ENCODE peak calls at places on chromosomes 6 and 20, in ten cellular contexts. K is tibial nerve; U is WTC11; T is astrocyte of the cerebellum; H is ovary; L is neural crest cell; N is glutamatergic neuron; E is cardiac muscle cell; F is BJ; R is CD8-positive, alpha-beta T cell. G is an unnamed sample.

GRCh38 chr20:34541264-34541901 is 17.1 kb upstream of the MAP1LC3A start:
- DNase-seq in L (no peak), U (no peak), T (no peak), R (no peak), N (no peak), H (no peak), K (no peak), F (no peak), E (no peak), G (no peak)

GRCh38 chr6:108114861-108115597 is 40.5 kb upstream of the OSTM1 start:
- DNase-seq in N (peak), L (peak), H (peak), R (no peak), K (peak), F (no peak), E (peak), U (peak), T (peak), G (no peak)

GRCh38 chr6:130018830-130019795 is 732 bp downstream of the L3MBTL3 start:
- DNase-seq in E (peak), L (peak), K (peak), N (peak), T (no peak), H (peak), R (peak), U (peak), F (no peak), G (no peak)

GRCh38 chr20:46939031-46939430 is 44.4 kb downstream of the EYA2 start:
- DNase-seq in N (no peak), K (no peak), L (no peak), U (peak), H (no peak), E (no peak), R (no peak), T (no peak), F (no peak), G (no peak)

GRCh38 chr6:69096681-69097080 is 461.6 kb downstream of the ADGRB3 start:
- DNase-seq in F (no peak), U (no peak), E (peak), R (no peak), T (no peak), K (no peak), L (no peak), N (no peak), H (no peak), G (no peak)

GRCh38 chr6:75524322-75524972 is 30.8 kb upstream of the FILIP1 start:
- DNase-seq in K (no peak), U (no peak), F (peak), T (peak), E (no peak), L (no peak), R (no peak), N (no peak), H (no peak), G (peak)

GRCh38 chr6:26136321-26136720 is 49.1 kb downstream of the HFE start:
- DNase-seq in E (no peak), T (no peak), U (no peak), H (no peak), F (no peak), K (no peak), R (no peak), N (no peak), L (no peak), G (no peak)

GRCh38 chr20:54431545-54431944 is 43.8 kb upstream of the DOK5 start:
- DNase-seq in F (no peak), K (no peak), N (no peak), L (no peak), E (no peak), H (no peak), T (peak), U (no peak), R (no peak), G (peak)

GRCh38 chr6:121549741-121550140 is 114.3 kb downstream of the GJA1 start:
- DNase-seq in N (no peak), F (peak), T (peak), K (no peak), R (no peak), U (no peak), L (no peak), H (no peak), E (no peak), G (peak)

GRCh38 chr20:62791301-62792181 is 4.7 kb upstream of the MRGBP start:
- DNase-seq in R (peak), E (peak), H (peak), N (peak), K (peak), U (peak), F (peak), T (peak), L (peak), G (peak)

GRCh38 chr6:39925191-39925930 is 8.9 kb downstream of the MOCS1 start:
- DNase-seq in N (no peak), T (no peak), F (no peak), U (no peak), R (no peak), E (no peak), L (no peak), H (no peak), K (no peak), G (no peak)

GRCh38 chr20:17835240-17835940 is 133.2 kb downstream of the SNX5 start:
- DNase-seq in R (no peak), L (no peak), U (no peak), N (no peak), K (peak), E (no peak), H (peak), T (peak), F (no peak), G (peak)

GRCh38 chr6:123182998-123183397 is 187.0 kb downstream of the CLVS2 start:
- DNase-seq in F (no peak), N (no peak), K (no peak), R (no peak), L (no peak), H (peak), T (no peak), E (no peak), U (no peak), G (no peak)

GRCh38 chr6:7591770-7592169 is 1.8 kb downstream of the SNRNP48 start:
- DNase-seq in H (no peak), N (no peak), T (no peak), U (no peak), E (no peak), L (no peak), F (no peak), K (no peak), R (no peak), G (no peak)

GRCh38 chr20:63580796-63581461 is 6.9 kb upstream of the HELZ2 start:
- DNase-seq in U (peak), N (peak), L (no peak), F (no peak), H (no peak), E (peak), T (no peak), K (peak), R (peak), G (peak)

GRCh38 chr20:28562510-28562898 is 2695.0 kb upstream of the DEFB115 start:
- DNase-seq in L (no peak), K (no peak), F (peak), U (no peak), N (no peak), T (no peak), R (no peak), H (no peak), E (no peak), G (no peak)

GRCh38 chr20:1468117-1468624 is 1.5 kb upstream of the NSFL1C start:
- DNase-seq in H (no peak), R (no peak), T (no peak), N (no peak), E (no peak), U (no peak), F (no peak), L (no peak), K (no peak), G (no peak)
- TF ChIP-seq CTCF in H (no peak), R (no peak), T (no peak), N (no peak), E (no peak), U (no peak), F (no peak), L (no peak), K (no peak), G (no peak)

DNA sequence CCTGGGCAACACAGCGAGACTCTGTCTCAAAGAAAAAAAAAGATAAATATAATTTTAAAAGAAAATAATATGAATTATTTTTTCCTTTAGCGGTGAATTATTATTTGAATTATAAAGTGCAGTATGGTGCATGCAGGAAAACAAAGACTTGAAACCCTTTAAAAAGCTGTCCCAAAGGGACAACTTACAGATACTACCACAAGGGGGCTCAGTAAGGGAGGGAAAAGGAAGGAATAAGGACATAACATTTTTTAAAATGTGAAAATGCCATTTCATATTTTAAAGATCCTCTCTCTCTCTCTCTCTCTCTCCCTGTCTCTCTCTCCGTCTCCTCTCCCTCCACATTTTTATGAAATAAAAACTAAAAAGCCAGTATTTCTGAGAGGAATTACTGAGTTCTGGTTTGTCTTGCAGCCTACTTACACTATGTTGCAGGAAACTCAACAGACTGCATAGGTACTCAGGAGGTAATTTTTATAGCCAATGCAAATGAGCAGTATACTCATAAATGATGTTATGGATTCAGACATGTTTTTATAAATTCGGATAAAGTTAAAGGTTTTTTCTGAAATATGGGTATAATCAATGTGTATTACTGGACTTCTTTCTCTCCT is 455.0 kb upstream of the GJE1 start:
- DNase-seq in L (no peak), H (no peak), N (no peak), K (no peak), R (no peak), F (no peak), E (peak), U (no peak), T (no peak), G (no peak)
- TF ChIP-seq CTCF in L (peak), H (no peak), N (peak), K (peak), R (peak), F (peak), E (peak), U (peak), T (peak), G (peak)

GRCh38 chr20:33076662-33077398 is 2.6 kb upstream of the BPIFB4 start:
- DNase-seq in K (no peak), U (no peak), R (no peak), H (no peak), E (no peak), T (no peak), L (no peak), F (no peak), N (no peak), G (no peak)
- TF ChIP-seq CTCF in K (peak), U (peak), R (no peak), H (no peak), E (peak), T (peak), L (peak), F (no peak), N (no peak), G (no peak)

DNA sequence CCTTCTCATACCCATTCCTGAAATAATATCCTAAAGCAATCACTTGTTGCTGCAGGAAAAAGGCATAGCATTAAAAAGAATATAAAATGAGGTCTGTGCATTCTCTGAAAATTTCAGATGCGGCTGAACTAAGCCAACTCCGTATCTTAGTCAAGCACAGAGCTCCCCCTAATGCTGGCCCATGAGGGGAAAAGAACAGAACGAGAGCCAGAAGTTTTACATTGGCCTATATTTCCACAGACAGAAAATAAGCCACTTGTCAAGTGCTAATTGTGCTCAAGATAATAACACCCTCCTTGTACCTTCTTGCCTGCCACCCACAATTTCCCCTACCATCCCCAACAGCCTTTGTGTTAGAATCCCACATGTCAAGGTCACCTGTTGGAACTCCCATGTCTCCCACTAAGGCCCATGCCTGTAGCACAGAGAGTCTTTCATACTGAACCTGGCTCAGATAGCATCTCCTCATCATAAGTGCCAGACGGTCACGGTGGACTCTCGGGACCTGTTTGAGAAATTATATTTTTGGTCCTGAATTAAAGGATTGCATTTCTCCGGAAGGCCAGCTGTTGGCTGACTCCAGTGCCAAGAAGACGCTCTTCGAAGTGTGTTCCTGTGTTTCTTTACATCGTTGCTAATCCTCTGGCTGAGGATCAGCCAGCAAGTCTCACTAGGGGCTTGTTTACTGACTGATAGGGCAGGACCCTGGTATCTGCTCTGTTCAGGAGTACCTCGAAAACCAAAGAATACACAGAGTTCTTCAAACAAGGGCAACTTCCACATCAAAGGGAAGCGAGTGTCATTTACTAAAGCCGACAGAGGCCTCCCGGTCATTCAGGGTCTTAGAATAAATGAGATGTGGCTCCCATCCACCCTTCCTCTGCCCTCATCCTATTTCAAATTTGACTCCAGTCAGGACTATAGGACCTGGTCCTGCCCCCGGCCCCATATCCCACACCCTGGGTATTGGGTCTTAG is 183.4 kb upstream of the FBXL4 start:
- DNase-seq in K (no peak), H (no peak), N (no peak), R (no peak), F (no peak), U (no peak), L (no peak), T (no peak), E (peak), G (no peak)
- TF ChIP-seq CTCF in K (peak), H (no peak), N (no peak), R (no peak), F (peak), U (no peak), L (no peak), T (peak), E (no peak), G (no peak)